ENCODE peak calls at places on chromosome 14, in eight cellular contexts. Q, U, D, S, J, M, V and K are unnamed samples.
A peak's percentile ranks its signal among the peaks of the same experiment; 100 is the strongest.

GRCh38 chr14:20317720-20318119 is 12.0 kb upstream of the TTC5 start:
- DNase-seq in Q (no peak), U (no peak), D (no peak), S (no peak), J (no peak), M (no peak), V (no peak), K (no peak)

GRCh38 chr14:32073537-32074189 is 3.4 kb upstream of the ARHGAP5 start:
- DNase-seq in Q (peak; percentile 91), U (peak; percentile 91), D (peak; percentile 74), S (peak; percentile 20), J (peak; percentile 37), M (no peak), V (peak; percentile 60), K (no peak)

GRCh38 chr14:38409081-38409705 is 153.3 kb upstream of the CLEC14A start:
- DNase-seq in Q (peak; percentile 33), U (peak; percentile 35), D (no peak), S (no peak), J (no peak), M (no peak), V (no peak), K (no peak)

GRCh38 chr14:29906256-29906885 is 21.3 kb downstream of the PRKD1 start:
- DNase-seq in Q (no peak), U (peak; percentile 26), D (no peak), S (no peak), J (no peak), M (no peak), V (no peak), K (no peak)

GRCh38 chr14:23525611-23526010 is 26.0 kb downstream of the ZFHX2 start:
- DNase-seq in Q (no peak), U (no peak), D (no peak), S (no peak), J (no peak), M (no peak), V (peak; percentile 59), K (no peak)

GRCh38 chr14:28577711-28578131 is 188.9 kb upstream of the FOXG1 start:
- DNase-seq in Q (peak; percentile 92), U (peak; percentile 49), D (no peak), S (no peak), J (no peak), M (no peak), V (no peak), K (no peak)

GRCh38 chr14:95609398-95609990 is 74.6 kb downstream of the GLRX5 start:
- DNase-seq in Q (peak; percentile 19), U (peak; percentile 9), D (peak; percentile 82), S (peak; percentile 75), J (peak; percentile 66), M (no peak), V (peak; percentile 75), K (no peak)

GRCh38 chr14:76599141-76599540 is 162.1 kb upstream of the VASH1 start:
- DNase-seq in Q (no peak), U (no peak), D (no peak), S (no peak), J (no peak), M (no peak), V (no peak), K (no peak)

GRCh38 chr14:20679907-20680306 is 4.5 kb upstream of the RNASE4 start:
- DNase-seq in Q (peak; percentile 28), U (peak; percentile 28), D (peak; percentile 46), S (peak; percentile 42), J (peak; percentile 44), M (no peak), V (no peak), K (no peak)

GRCh38 chr14:31070431-31070830 is 44.3 kb upstream of the STRN3 start:
- DNase-seq in Q (peak; percentile 94), U (peak; percentile 84), D (no peak), S (no peak), J (no peak), M (no peak), V (no peak), K (no peak)

GRCh38 chr14:33207467-33208015 is 268.9 kb downstream of the NPAS3 start:
- DNase-seq in Q (no peak), U (no peak), D (no peak), S (no peak), J (no peak), M (no peak), V (no peak), K (no peak)

GRCh38 chr14:91891721-91892220 is 24.4 kb upstream of the TC2N start:
- DNase-seq in Q (peak; percentile 64), U (peak; percentile 36), D (no peak), S (no peak), J (no peak), M (no peak), V (no peak), K (no peak)

GRCh38 chr14:72024043-72024407 is 91.8 kb downstream of the RGS6 start:
- DNase-seq in Q (peak; percentile 19), U (no peak), D (peak; percentile 72), S (peak; percentile 44), J (peak; percentile 36), M (no peak), V (peak; percentile 60), K (no peak)

GRCh38 chr14:69316449-69317391 is 56.8 kb downstream of the GALNT16 start:
- DNase-seq in Q (peak; percentile 96), U (peak; percentile 98), D (no peak), S (peak; percentile 1), J (no peak), M (peak; percentile 60), V (no peak), K (peak; percentile 89)

DNA sequence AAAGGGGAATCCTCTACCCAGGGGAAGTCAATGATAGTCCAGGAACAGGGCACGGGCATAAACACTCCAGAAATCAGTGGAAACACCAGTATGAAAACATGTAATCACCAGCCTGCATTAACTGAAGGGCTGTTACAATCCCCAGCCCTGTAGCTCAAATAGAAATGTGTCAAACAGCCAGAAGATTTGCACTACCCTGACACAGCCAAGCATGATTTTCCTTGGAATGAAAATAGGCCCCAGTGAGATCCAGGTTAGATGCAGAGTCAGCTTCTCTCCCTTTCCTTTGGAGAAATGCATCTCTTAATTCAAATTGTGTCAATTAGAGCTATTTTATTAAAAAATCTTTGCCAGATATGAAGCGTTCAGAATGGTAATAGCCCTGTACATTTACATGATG is 158.1 kb downstream of the RPS29 start:
- DNase-seq in Q (no peak), U (no peak), D (no peak), S (no peak), J (no peak), M (no peak), V (no peak), K (no peak)
- TF ChIP-seq CTCF in Q (no peak), U (no peak), D (no peak), S (no peak), J (no peak), M (no peak), V (no peak), K (no peak)

GRCh38 chr14:57470909-57471308 is 22.7 kb downstream of the CCDC198 start:
- DNase-seq in Q (no peak), U (no peak), D (no peak), S (no peak), J (no peak), M (no peak), V (no peak), K (no peak)
- TF ChIP-seq CTCF in Q (no peak), U (no peak), D (no peak), S (no peak), J (no peak), M (no peak), V (no peak), K (no peak)

DNA sequence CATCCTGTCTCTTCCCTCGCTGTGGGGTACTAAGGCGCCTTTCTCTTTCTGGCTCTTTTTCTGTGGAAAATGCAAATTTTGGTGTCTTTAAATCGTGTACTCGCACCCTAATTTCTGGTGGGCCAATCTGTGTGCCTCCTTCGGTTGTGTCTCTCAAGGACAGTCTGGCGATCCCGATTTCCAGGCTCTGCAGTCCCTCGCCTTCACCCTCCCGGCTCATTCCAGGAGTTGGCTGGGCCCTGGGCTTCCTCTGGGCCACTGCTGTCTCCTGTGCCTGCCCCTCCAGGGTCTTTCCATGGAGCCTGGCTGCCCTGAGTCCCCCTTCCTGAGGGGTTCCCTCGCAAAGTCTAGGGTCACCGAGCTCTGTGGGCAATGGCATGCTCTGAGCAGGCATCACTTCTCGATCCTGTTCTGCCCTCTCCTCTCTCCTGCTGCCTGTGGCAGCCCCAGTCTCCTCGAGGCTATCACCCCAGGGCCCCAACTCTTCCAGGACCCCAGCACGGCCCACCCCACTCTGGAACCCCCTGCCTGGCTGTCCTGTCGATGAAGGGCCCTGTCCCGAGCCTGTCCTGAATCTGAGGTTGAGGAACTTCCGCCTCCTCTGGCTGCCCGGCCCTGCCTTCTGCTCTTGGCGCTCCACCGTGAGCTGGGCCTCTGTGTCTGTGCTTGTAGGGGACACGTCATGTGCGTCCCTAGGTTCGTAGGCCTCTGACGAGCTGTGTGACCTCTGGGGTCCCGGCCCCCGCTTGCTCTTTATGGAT is 24.1 kb downstream of the AHNAK2 start:
- DNase-seq in Q (no peak), U (no peak), D (no peak), S (no peak), J (no peak), M (no peak), V (peak; percentile 5), K (no peak)
- TF ChIP-seq CTCF in Q (no peak), U (no peak), D (no peak), S (no peak), J (no peak), M (no peak), V (no peak), K (no peak)

GRCh38 chr14:86961106-86961716 is 1031.8 kb downstream of the GALC start:
- DNase-seq in Q (peak; percentile 2), U (peak; percentile 6), D (peak; percentile 52), S (peak; percentile 35), J (no peak), M (no peak), V (no peak), K (no peak)
- TF ChIP-seq CTCF in Q (peak; percentile 46), U (peak; percentile 56), D (peak; percentile 72), S (peak; percentile 64), J (peak; percentile 49), M (no peak), V (no peak), K (peak; percentile 57)

DNA sequence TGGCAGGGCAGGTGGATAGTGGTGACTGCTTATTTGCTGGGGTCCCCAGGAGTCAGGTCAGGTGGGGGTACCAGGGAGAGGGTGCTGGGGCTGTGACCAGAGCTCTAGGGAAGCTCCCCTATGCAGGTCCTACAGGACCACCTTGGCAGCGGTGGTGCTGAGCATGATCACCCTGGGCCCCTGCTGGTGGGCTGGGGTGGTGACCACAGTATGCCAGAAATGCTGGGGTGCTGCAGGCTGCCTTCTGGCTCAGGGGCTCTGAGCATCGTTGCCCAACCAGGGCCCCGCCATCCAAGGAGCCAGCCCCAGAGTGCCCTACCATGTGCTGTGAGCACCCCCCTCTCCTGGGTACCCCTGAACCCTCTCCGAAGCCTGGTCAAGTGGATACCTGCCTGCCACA is 17.5 kb upstream of the NUDT14 start:
- DNase-seq in Q (no peak), U (no peak), D (no peak), S (no peak), J (no peak), M (no peak), V (no peak), K (no peak)
- TF ChIP-seq CTCF in Q (no peak), U (no peak), D (peak; percentile 15), S (no peak), J (no peak), M (no peak), V (peak; percentile 43), K (no peak)

GRCh38 chr14:64117671-64118402 is 176.3 kb downstream of the ESR2 start:
- DNase-seq in Q (peak; percentile 61), U (peak; percentile 57), D (no peak), S (no peak), J (no peak), M (peak; percentile 73), V (no peak), K (no peak)
- TF ChIP-seq CTCF in Q (no peak), U (no peak), D (no peak), S (no peak), J (no peak), M (no peak), V (no peak), K (peak; percentile 10)